ENCODE peak calls at places on chromosomes 1 and 21, in five cellular contexts. One of them, this sample, is unnamed.

GRCh38 chr1:246726881-246727280 is 2.7 kb downstream of the SCCPDH start:
- DNase-seq in spleen: no peak
- DNase-seq in MM.1S: no peak
- DNase-seq in HepG2: no peak
- DNase-seq in RWPE2: no peak
- DNase-seq in this sample: no peak

GRCh38 chr1:174258148-174258550 is 98.8 kb downstream of the RABGAP1L start:
- DNase-seq in spleen: no peak
- DNase-seq in MM.1S: peak
- DNase-seq in HepG2: peak
- DNase-seq in RWPE2: no peak
- DNase-seq in this sample: peak

GRCh38 chr21:24023402-24023801 is 1583.9 kb downstream of the MRPL39 start:
- DNase-seq in spleen: no peak
- DNase-seq in MM.1S: no peak
- DNase-seq in HepG2: no peak
- DNase-seq in RWPE2: no peak
- DNase-seq in this sample: no peak

GRCh38 chr1:180213401-180214177 is 16.5 kb upstream of the LHX4 start:
- DNase-seq in spleen: peak
- DNase-seq in MM.1S: peak
- DNase-seq in HepG2: no peak
- DNase-seq in RWPE2: peak
- DNase-seq in this sample: no peak

GRCh38 chr1:91199988-91200387 is 178.2 kb upstream of the ZNF644 start:
- DNase-seq in spleen: no peak
- DNase-seq in MM.1S: no peak
- DNase-seq in HepG2: no peak
- DNase-seq in RWPE2: no peak
- DNase-seq in this sample: no peak

GRCh38 chr1:213613549-213613948 is 374.2 kb upstream of the PROX1 start:
- DNase-seq in spleen: no peak
- DNase-seq in MM.1S: no peak
- DNase-seq in HepG2: peak
- DNase-seq in RWPE2: no peak
- DNase-seq in this sample: no peak

GRCh38 chr1:50873458-50874187 is 86.4 kb downstream of the FAF1 start:
- DNase-seq in spleen: peak
- DNase-seq in MM.1S: peak
- DNase-seq in HepG2: peak
- DNase-seq in RWPE2: no peak
- DNase-seq in this sample: peak

GRCh38 chr1:102891868-102892625 is 216.3 kb downstream of the COL11A1 start:
- DNase-seq in spleen: no peak
- DNase-seq in MM.1S: no peak
- DNase-seq in HepG2: no peak
- DNase-seq in RWPE2: no peak
- DNase-seq in this sample: peak

GRCh38 chr1:64675718-64676345 is 69.0 kb upstream of the RAVER2 start:
- DNase-seq in spleen: no peak
- DNase-seq in MM.1S: peak
- DNase-seq in HepG2: peak
- DNase-seq in RWPE2: no peak
- DNase-seq in this sample: peak

GRCh38 chr21:45327458-45328197 is 39.9 kb upstream of the POFUT2 start:
- DNase-seq in spleen: peak
- DNase-seq in MM.1S: no peak
- DNase-seq in HepG2: no peak
- DNase-seq in RWPE2: peak
- DNase-seq in this sample: no peak

GRCh38 chr1:45304311-45305081 is 22.2 kb upstream of the HPDL start:
- DNase-seq in spleen: peak
- DNase-seq in MM.1S: no peak
- DNase-seq in HepG2: peak
- DNase-seq in RWPE2: no peak
- DNase-seq in this sample: peak

GRCh38 chr1:84117868-84118267 is 26.2 kb upstream of the PRKACB start:
- DNase-seq in spleen: no peak
- DNase-seq in MM.1S: no peak
- DNase-seq in HepG2: no peak
- DNase-seq in RWPE2: no peak
- DNase-seq in this sample: no peak

GRCh38 chr1:197343663-197344273 is 75.7 kb downstream of the CRB1 start:
- DNase-seq in spleen: no peak
- DNase-seq in MM.1S: no peak
- DNase-seq in HepG2: no peak
- DNase-seq in RWPE2: no peak
- DNase-seq in this sample: no peak

GRCh38 chr21:45320261-45320990 is 32.7 kb upstream of the POFUT2 start:
- DNase-seq in spleen: peak
- DNase-seq in MM.1S: no peak
- DNase-seq in HepG2: no peak
- DNase-seq in RWPE2: peak
- DNase-seq in this sample: no peak

GRCh38 chr1:176691251-176692228 is 228.6 kb downstream of the PAPPA2 start:
- DNase-seq in spleen: no peak
- DNase-seq in MM.1S: peak
- DNase-seq in HepG2: peak
- DNase-seq in RWPE2: no peak
- DNase-seq in this sample: peak

GRCh38 chr21:41142051-41142795 is 25.7 kb upstream of the BACE2 start:
- DNase-seq in spleen: no peak
- DNase-seq in MM.1S: no peak
- DNase-seq in HepG2: peak
- DNase-seq in RWPE2: no peak
- DNase-seq in this sample: no peak

GRCh38 chr1:55695151-55695550 is 480.0 kb upstream of the USP24 start:
- DNase-seq in spleen: no peak
- DNase-seq in MM.1S: no peak
- DNase-seq in HepG2: no peak
- DNase-seq in RWPE2: no peak
- DNase-seq in this sample: no peak

GRCh38 chr1:47031585-47031984 is 8.1 kb downstream of the CYP4X1 start:
- DNase-seq in spleen: no peak
- DNase-seq in MM.1S: no peak
- DNase-seq in HepG2: no peak
- DNase-seq in RWPE2: no peak
- DNase-seq in this sample: no peak

GRCh38 chr1:112686835-112687234 is 12.4 kb downstream of the MOV10 start:
- DNase-seq in spleen: no peak
- DNase-seq in MM.1S: no peak
- DNase-seq in HepG2: no peak
- DNase-seq in RWPE2: no peak
- DNase-seq in this sample: no peak

GRCh38 chr1:201048521-201048920 is 25.0 kb upstream of the KIF21B start:
- DNase-seq in spleen: no peak
- DNase-seq in MM.1S: no peak
- DNase-seq in HepG2: no peak
- DNase-seq in RWPE2: no peak
- DNase-seq in this sample: no peak

GRCh38 chr1:54803761-54804470 is 2.8 kb upstream of the TTC22 start:
- DNase-seq in spleen: peak
- DNase-seq in MM.1S: no peak
- DNase-seq in HepG2: no peak
- DNase-seq in RWPE2: no peak
- DNase-seq in this sample: no peak

GRCh38 chr1:16145988-16146887 is 9.6 kb downstream of the EPHA2 start:
- DNase-seq in spleen: no peak
- DNase-seq in MM.1S: no peak
- DNase-seq in HepG2: peak
- DNase-seq in RWPE2: peak
- DNase-seq in this sample: peak

GRCh38 chr1:231584117-231584516 is 42.5 kb upstream of the DISC1 start:
- DNase-seq in spleen: no peak
- DNase-seq in MM.1S: peak
- DNase-seq in HepG2: peak
- DNase-seq in RWPE2: no peak
- DNase-seq in this sample: peak

GRCh38 chr1:4483031-4483625 is 171.3 kb upstream of the AJAP1 start:
- DNase-seq in spleen: no peak
- DNase-seq in MM.1S: no peak
- DNase-seq in HepG2: no peak
- DNase-seq in RWPE2: no peak
- DNase-seq in this sample: no peak

GRCh38 chr1:45954401-45954847 is 151.0 kb downstream of the MAST2 start:
- DNase-seq in spleen: no peak
- DNase-seq in MM.1S: no peak
- DNase-seq in HepG2: peak
- DNase-seq in RWPE2: no peak
- DNase-seq in this sample: peak

GRCh38 chr1:185441608-185442007 is 124.6 kb upstream of the IVNS1ABP start:
- DNase-seq in spleen: no peak
- DNase-seq in MM.1S: no peak
- DNase-seq in HepG2: peak
- DNase-seq in RWPE2: no peak
- DNase-seq in this sample: peak

GRCh38 chr1:1597275-1597930 is 2.5 kb downstream of the FNDC10 start:
- DNase-seq in spleen: peak
- DNase-seq in MM.1S: no peak
- DNase-seq in HepG2: no peak
- DNase-seq in RWPE2: no peak
- DNase-seq in this sample: peak

GRCh38 chr1:202046748-202047708 is 36.6 kb downstream of the ELF3 start:
- DNase-seq in spleen: no peak
- DNase-seq in MM.1S: no peak
- DNase-seq in HepG2: peak
- DNase-seq in RWPE2: no peak
- DNase-seq in this sample: no peak

GRCh38 chr21:26028183-26028582 is 142.4 kb downstream of the APP start:
- DNase-seq in spleen: no peak
- DNase-seq in MM.1S: no peak
- DNase-seq in HepG2: no peak
- DNase-seq in RWPE2: no peak
- DNase-seq in this sample: no peak

GRCh38 chr21:26027696-26028095 is 142.9 kb downstream of the APP start:
- DNase-seq in spleen: no peak
- DNase-seq in MM.1S: no peak
- DNase-seq in HepG2: no peak
- DNase-seq in RWPE2: no peak
- DNase-seq in this sample: no peak

GRCh38 chr21:26032263-26032662 is 138.3 kb downstream of the APP start:
- DNase-seq in spleen: no peak
- DNase-seq in MM.1S: no peak
- DNase-seq in HepG2: no peak
- DNase-seq in RWPE2: no peak
- DNase-seq in this sample: no peak
- TF ChIP-seq CTCF in spleen: no peak
- TF ChIP-seq CTCF in MM.1S: peak
- TF ChIP-seq CTCF in HepG2: no peak
- TF ChIP-seq CTCF in RWPE2: no peak
- TF ChIP-seq CTCF in this sample: no peak

GRCh38 chr1:41239988-41240610 is 2.0 kb downstream of the SCMH1 start:
- DNase-seq in spleen: no peak
- DNase-seq in MM.1S: peak
- DNase-seq in HepG2: peak
- DNase-seq in RWPE2: no peak
- DNase-seq in this sample: peak
- TF ChIP-seq CTCF in spleen: no peak
- TF ChIP-seq CTCF in MM.1S: peak
- TF ChIP-seq CTCF in HepG2: peak
- TF ChIP-seq CTCF in RWPE2: peak
- TF ChIP-seq CTCF in this sample: peak

GRCh38 chr1:3408751-3409266 is 45.7 kb upstream of the ARHGEF16 start:
- DNase-seq in spleen: no peak
- DNase-seq in MM.1S: no peak
- DNase-seq in HepG2: no peak
- DNase-seq in RWPE2: no peak
- DNase-seq in this sample: no peak

GRCh38 chr1:3410435-3410915 is 44.0 kb upstream of the ARHGEF16 start:
- DNase-seq in spleen: no peak
- DNase-seq in MM.1S: no peak
- DNase-seq in HepG2: no peak
- DNase-seq in RWPE2: no peak
- DNase-seq in this sample: no peak

GRCh38 chr1:3412376-3412775 is 42.1 kb upstream of the ARHGEF16 start:
- DNase-seq in spleen: no peak
- DNase-seq in MM.1S: no peak
- DNase-seq in HepG2: no peak
- DNase-seq in RWPE2: no peak
- DNase-seq in this sample: no peak

GRCh38 chr1:3411806-3412205 is 42.7 kb upstream of the ARHGEF16 start:
- DNase-seq in spleen: no peak
- DNase-seq in MM.1S: no peak
- DNase-seq in HepG2: no peak
- DNase-seq in RWPE2: no peak
- DNase-seq in this sample: no peak

GRCh38 chr1:3409737-3410434 is 44.6 kb upstream of the ARHGEF16 start:
- DNase-seq in spleen: no peak
- DNase-seq in MM.1S: no peak
- DNase-seq in HepG2: peak
- DNase-seq in RWPE2: no peak
- DNase-seq in this sample: peak
- TF ChIP-seq CTCF in spleen: peak
- TF ChIP-seq CTCF in MM.1S: no peak
- TF ChIP-seq CTCF in HepG2: peak
- TF ChIP-seq CTCF in RWPE2: peak
- TF ChIP-seq CTCF in this sample: peak

GRCh38 chr21:14262039-14262438 is 46.1 kb downstream of the RBM11 start:
- DNase-seq in spleen: no peak
- DNase-seq in MM.1S: no peak
- DNase-seq in HepG2: no peak
- DNase-seq in RWPE2: no peak
- DNase-seq in this sample: no peak

GRCh38 chr21:14260459-14260764 is 44.5 kb downstream of the RBM11 start:
- DNase-seq in spleen: no peak
- DNase-seq in MM.1S: no peak
- DNase-seq in HepG2: no peak
- DNase-seq in RWPE2: no peak
- DNase-seq in this sample: no peak

GRCh38 chr21:14263879-14264278 is 47.9 kb downstream of the RBM11 start:
- DNase-seq in spleen: no peak
- DNase-seq in MM.1S: no peak
- DNase-seq in HepG2: no peak
- DNase-seq in RWPE2: no peak
- DNase-seq in this sample: no peak

DNA sequence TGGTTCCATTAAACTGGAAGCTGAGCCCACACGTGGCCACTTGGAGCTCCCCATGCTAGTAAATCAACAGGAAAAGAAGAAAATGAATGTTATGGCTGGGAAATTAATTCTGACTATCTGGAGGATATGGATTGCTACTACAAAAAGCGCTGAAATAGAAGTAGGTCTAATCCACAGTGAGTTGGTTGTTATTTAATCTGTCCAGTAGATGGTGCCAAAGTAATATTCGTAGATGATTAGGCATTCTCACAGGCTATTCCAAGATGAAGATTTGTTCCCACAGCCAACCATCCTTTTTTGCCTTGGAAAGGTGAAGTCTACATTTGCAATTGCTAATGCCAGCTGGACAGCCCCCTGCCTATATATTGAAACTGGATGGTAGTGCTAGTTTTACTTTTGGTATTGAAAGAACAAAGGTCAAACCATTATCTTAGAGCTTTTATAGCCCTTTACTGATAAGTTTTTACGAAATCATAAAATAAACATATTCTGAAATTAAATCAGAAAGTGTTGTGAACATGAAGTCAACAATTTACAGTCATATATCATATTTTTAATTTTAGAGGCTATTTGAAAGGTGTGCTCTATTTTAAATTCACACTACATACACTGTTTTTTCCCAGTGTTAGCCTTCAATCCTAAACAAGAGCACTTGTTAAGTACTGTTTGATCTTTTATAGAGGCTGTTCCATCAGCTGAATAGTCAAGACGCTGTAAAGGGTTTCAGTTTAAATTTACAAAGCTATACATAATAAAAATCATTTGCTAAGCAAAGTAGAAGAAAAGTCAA is 43.9 kb downstream of the RBM11 start:
- DNase-seq in spleen: no peak
- DNase-seq in MM.1S: peak
- DNase-seq in HepG2: peak
- DNase-seq in RWPE2: no peak
- DNase-seq in this sample: peak
- TF ChIP-seq CTCF in spleen: peak
- TF ChIP-seq CTCF in MM.1S: peak
- TF ChIP-seq CTCF in HepG2: peak
- TF ChIP-seq CTCF in RWPE2: peak
- TF ChIP-seq CTCF in this sample: peak

This sample was measured in hepatocyte.